ENCODE peak calls at places on chromosomes 3 and 15, in ten cellular contexts. One of them, this sample, is unnamed. For H3K27me3 and H3K36me3, the result is how much of the 10 kb centered on the place peaks cover.

GRCh38 chr3:102230057-102230456 is 204.8 kb upstream of the ZPLD1 start:
- DNase-seq in transverse colon: no peak
- DNase-seq in SK-N-SH: no peak
- DNase-seq in ovary: no peak
- DNase-seq in sigmoid colon: no peak
- DNase-seq in stomach: no peak
- DNase-seq in GM12878: no peak
- DNase-seq in H1: no peak
- DNase-seq in tibial nerve: no peak
- DNase-seq in HepG2: no peak
- DNase-seq in this sample: no peak

GRCh38 chr3:25783661-25784512 is 644 bp upstream of the NGLY1 start:
- DNase-seq in SK-N-SH: no peak
- DNase-seq in GM12878: no peak
- DNase-seq in HepG2: peak
- DNase-seq in ovary: no peak
- DNase-seq in sigmoid colon: peak
- DNase-seq in H1: no peak
- DNase-seq in transverse colon: no peak
- DNase-seq in stomach: peak
- DNase-seq in tibial nerve: no peak
- DNase-seq in this sample: peak

GRCh38 chr3:150447084-150447483 is 39.0 kb downstream of the TSC22D2 start:
- DNase-seq in sigmoid colon: no peak
- DNase-seq in GM12878: no peak
- DNase-seq in SK-N-SH: no peak
- DNase-seq in tibial nerve: no peak
- DNase-seq in stomach: no peak
- DNase-seq in H1: no peak
- DNase-seq in HepG2: no peak
- DNase-seq in transverse colon: no peak
- DNase-seq in ovary: no peak
- DNase-seq in this sample: no peak

GRCh38 chr3:126692858-126693257 is 11.2 kb upstream of the CHCHD6 start:
- DNase-seq in ovary: no peak
- DNase-seq in GM12878: no peak
- DNase-seq in stomach: no peak
- DNase-seq in H1: no peak
- DNase-seq in transverse colon: no peak
- DNase-seq in HepG2: no peak
- DNase-seq in sigmoid colon: no peak
- DNase-seq in tibial nerve: no peak
- DNase-seq in SK-N-SH: no peak
- DNase-seq in this sample: no peak

GRCh38 chr15:68431792-68432401 is at the start of gene ITGA11:
- DNase-seq in ovary: peak
- DNase-seq in sigmoid colon: peak
- DNase-seq in stomach: peak
- DNase-seq in H1: no peak
- DNase-seq in GM12878: no peak
- DNase-seq in tibial nerve: peak
- DNase-seq in HepG2: no peak
- DNase-seq in transverse colon: peak
- DNase-seq in SK-N-SH: peak
- DNase-seq in this sample: peak

GRCh38 chr3:4981688-4982494 is 2.7 kb downstream of the BHLHE40 start:
- DNase-seq in sigmoid colon: no peak
- DNase-seq in H1: no peak
- DNase-seq in stomach: no peak
- DNase-seq in HepG2: peak
- DNase-seq in transverse colon: no peak
- DNase-seq in ovary: no peak
- DNase-seq in SK-N-SH: no peak
- DNase-seq in GM12878: no peak
- DNase-seq in tibial nerve: no peak
- DNase-seq in this sample: peak

GRCh38 chr3:30263238-30263920 is 343.0 kb upstream of the TGFBR2 start:
- DNase-seq in ovary: no peak
- DNase-seq in GM12878: no peak
- DNase-seq in SK-N-SH: no peak
- DNase-seq in transverse colon: no peak
- DNase-seq in sigmoid colon: no peak
- DNase-seq in HepG2: no peak
- DNase-seq in stomach: no peak
- DNase-seq in tibial nerve: no peak
- DNase-seq in H1: no peak
- DNase-seq in this sample: no peak

GRCh38 chr3:42351221-42351620 is 59.2 kb downstream of the LYZL4 start:
- DNase-seq in stomach: no peak
- DNase-seq in H1: no peak
- DNase-seq in HepG2: no peak
- DNase-seq in ovary: no peak
- DNase-seq in sigmoid colon: no peak
- DNase-seq in GM12878: no peak
- DNase-seq in transverse colon: no peak
- DNase-seq in tibial nerve: no peak
- DNase-seq in SK-N-SH: no peak
- DNase-seq in this sample: no peak

GRCh38 chr15:66619152-66619903 is 53.5 kb upstream of the LCTL start:
- DNase-seq in sigmoid colon: peak
- DNase-seq in SK-N-SH: peak
- DNase-seq in ovary: peak
- DNase-seq in GM12878: no peak
- DNase-seq in HepG2: peak
- DNase-seq in stomach: peak
- DNase-seq in tibial nerve: peak
- DNase-seq in transverse colon: peak
- DNase-seq in H1: peak
- DNase-seq in this sample: peak

GRCh38 chr3:187850256-187851010 is 105.2 kb upstream of the BCL6 start:
- DNase-seq in HepG2: peak
- DNase-seq in SK-N-SH: no peak
- DNase-seq in stomach: no peak
- DNase-seq in H1: no peak
- DNase-seq in GM12878: no peak
- DNase-seq in transverse colon: peak
- DNase-seq in ovary: no peak
- DNase-seq in sigmoid colon: no peak
- DNase-seq in tibial nerve: peak
- DNase-seq in this sample: no peak

GRCh38 chr15:36221992-36222391 is 357.4 kb upstream of the CDIN1 start:
- DNase-seq in GM12878: no peak
- DNase-seq in stomach: no peak
- DNase-seq in HepG2: no peak
- DNase-seq in SK-N-SH: no peak
- DNase-seq in H1: no peak
- DNase-seq in ovary: no peak
- DNase-seq in tibial nerve: no peak
- DNase-seq in transverse colon: no peak
- DNase-seq in sigmoid colon: no peak
- DNase-seq in this sample: no peak

GRCh38 chr3:53161820-53162671 is 1.0 kb downstream of the PRKCD start:
- DNase-seq in H1: no peak
- DNase-seq in tibial nerve: no peak
- DNase-seq in HepG2: no peak
- DNase-seq in GM12878: no peak
- DNase-seq in transverse colon: peak
- DNase-seq in ovary: peak
- DNase-seq in stomach: no peak
- DNase-seq in sigmoid colon: no peak
- DNase-seq in SK-N-SH: peak
- DNase-seq in this sample: peak

GRCh38 chr3:115071122-115071521 is 76.0 kb downstream of the ZBTB20 start:
- DNase-seq in transverse colon: no peak
- DNase-seq in SK-N-SH: no peak
- DNase-seq in ovary: no peak
- DNase-seq in GM12878: no peak
- DNase-seq in HepG2: no peak
- DNase-seq in sigmoid colon: no peak
- DNase-seq in stomach: no peak
- DNase-seq in tibial nerve: no peak
- DNase-seq in H1: no peak
- DNase-seq in this sample: no peak

GRCh38 chr3:113242091-113242581 is 30.8 kb downstream of the BOC start:
- DNase-seq in tibial nerve: no peak
- DNase-seq in transverse colon: no peak
- DNase-seq in GM12878: no peak
- DNase-seq in HepG2: no peak
- DNase-seq in ovary: no peak
- DNase-seq in stomach: no peak
- DNase-seq in sigmoid colon: no peak
- DNase-seq in H1: no peak
- DNase-seq in SK-N-SH: no peak
- DNase-seq in this sample: no peak

GRCh38 chr3:50539887-50540286 is 27.7 kb downstream of the C3orf18 start:
- DNase-seq in ovary: no peak
- DNase-seq in GM12878: no peak
- DNase-seq in sigmoid colon: no peak
- DNase-seq in HepG2: no peak
- DNase-seq in transverse colon: no peak
- DNase-seq in H1: no peak
- DNase-seq in tibial nerve: no peak
- DNase-seq in SK-N-SH: no peak
- DNase-seq in stomach: no peak
- DNase-seq in this sample: peak

GRCh38 chr15:42152196-42152920 is 4.1 kb downstream of the PLA2G4F start:
- DNase-seq in SK-N-SH: no peak
- DNase-seq in sigmoid colon: no peak
- DNase-seq in transverse colon: peak
- DNase-seq in GM12878: no peak
- DNase-seq in H1: no peak
- DNase-seq in HepG2: no peak
- DNase-seq in tibial nerve: no peak
- DNase-seq in ovary: no peak
- DNase-seq in stomach: peak
- DNase-seq in this sample: peak
- TF ChIP-seq EP300 in SK-N-SH: no peak
- TF ChIP-seq EP300 in sigmoid colon: no peak
- TF ChIP-seq EP300 in transverse colon: peak
- TF ChIP-seq EP300 in GM12878: no peak
- TF ChIP-seq EP300 in H1: no peak
- TF ChIP-seq EP300 in HepG2: no peak
- TF ChIP-seq EP300 in tibial nerve: no peak
- TF ChIP-seq EP300 in ovary: no peak
- TF ChIP-seq EP300 in stomach: no peak
- TF ChIP-seq EP300 in this sample: no peak

GRCh38 chr15:41491889-41492288 is 1.8 kb upstream of the ITPKA start:
- DNase-seq in ovary: no peak
- DNase-seq in stomach: no peak
- DNase-seq in SK-N-SH: no peak
- DNase-seq in tibial nerve: no peak
- DNase-seq in HepG2: no peak
- DNase-seq in transverse colon: no peak
- DNase-seq in sigmoid colon: no peak
- DNase-seq in GM12878: no peak
- DNase-seq in H1: no peak
- DNase-seq in this sample: no peak

GRCh38 chr15:41494190-41494921 is 682 bp downstream of the ITPKA start:
- DNase-seq in SK-N-SH: peak
- DNase-seq in H1: no peak
- DNase-seq in transverse colon: peak
- DNase-seq in sigmoid colon: no peak
- DNase-seq in stomach: peak
- DNase-seq in tibial nerve: no peak
- DNase-seq in ovary: peak
- DNase-seq in GM12878: no peak
- DNase-seq in HepG2: peak
- DNase-seq in this sample: no peak

GRCh38 chr15:41493902-41494189 is 172 bp downstream of the ITPKA start:
- DNase-seq in HepG2: no peak
- DNase-seq in SK-N-SH: no peak
- DNase-seq in H1: no peak
- DNase-seq in GM12878: no peak
- DNase-seq in transverse colon: no peak
- DNase-seq in tibial nerve: no peak
- DNase-seq in stomach: no peak
- DNase-seq in ovary: no peak
- DNase-seq in sigmoid colon: no peak
- DNase-seq in this sample: no peak

GRCh38 chr15:41492597-41493204 is 973 bp upstream of the ITPKA start:
- DNase-seq in sigmoid colon: no peak
- DNase-seq in GM12878: no peak
- DNase-seq in H1: no peak
- DNase-seq in HepG2: no peak
- DNase-seq in ovary: no peak
- DNase-seq in stomach: no peak
- DNase-seq in tibial nerve: no peak
- DNase-seq in SK-N-SH: peak
- DNase-seq in transverse colon: no peak
- DNase-seq in this sample: no peak

GRCh38 chr15:41493205-41493901 is at the start of gene ITPKA:
- DNase-seq in GM12878: peak
- DNase-seq in tibial nerve: peak
- DNase-seq in H1: no peak
- DNase-seq in HepG2: peak
- DNase-seq in SK-N-SH: peak
- DNase-seq in sigmoid colon: peak
- DNase-seq in ovary: peak
- DNase-seq in transverse colon: peak
- DNase-seq in stomach: peak
- DNase-seq in this sample: peak
- H3K27me3 ChIP-seq in GM12878: under half
- H3K27me3 ChIP-seq in tibial nerve: under half
- H3K27me3 ChIP-seq in H1: half or more
- H3K27me3 ChIP-seq in HepG2: under half
- H3K27me3 ChIP-seq in SK-N-SH: under half
- H3K27me3 ChIP-seq in sigmoid colon: half or more
- H3K27me3 ChIP-seq in ovary: under half
- H3K27me3 ChIP-seq in transverse colon: under half
- H3K27me3 ChIP-seq in stomach: under half
- H3K27me3 ChIP-seq in this sample: under half

GRCh38 chr15:58882243-58882642 is 51.2 kb downstream of the SLTM start:
- DNase-seq in tibial nerve: no peak
- DNase-seq in ovary: no peak
- DNase-seq in HepG2: no peak
- DNase-seq in H1: no peak
- DNase-seq in SK-N-SH: no peak
- DNase-seq in transverse colon: no peak
- DNase-seq in sigmoid colon: no peak
- DNase-seq in stomach: no peak
- DNase-seq in GM12878: no peak
- DNase-seq in this sample: no peak
- H3K36me3 ChIP-seq in tibial nerve: under half
- H3K36me3 ChIP-seq in ovary: under half
- H3K36me3 ChIP-seq in HepG2: half or more
- H3K36me3 ChIP-seq in H1: half or more
- H3K36me3 ChIP-seq in SK-N-SH: half or more
- H3K36me3 ChIP-seq in transverse colon: half or more
- H3K36me3 ChIP-seq in sigmoid colon: half or more
- H3K36me3 ChIP-seq in stomach: half or more
- H3K36me3 ChIP-seq in GM12878: half or more
- H3K36me3 ChIP-seq in this sample: half or more

DNA sequence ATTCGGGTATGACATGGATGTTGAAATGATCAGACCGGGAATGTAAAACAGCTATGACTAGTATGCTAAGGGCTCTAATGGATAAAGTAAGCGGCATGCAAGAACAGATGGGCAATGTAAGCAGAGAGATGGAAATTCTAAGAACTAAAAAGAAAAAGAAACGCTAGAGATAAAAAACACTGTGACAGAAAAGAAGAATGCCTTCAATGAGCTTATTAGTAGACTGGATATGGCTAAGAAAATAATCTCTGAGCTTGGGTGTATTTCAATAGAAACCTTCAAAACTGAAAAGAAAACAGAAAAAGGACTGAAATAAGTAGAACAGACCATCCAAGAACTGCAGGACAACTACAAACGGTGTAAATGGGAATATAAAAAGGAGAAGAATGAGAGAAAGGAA is 101.2 kb downstream of the HES1 start:
- DNase-seq in transverse colon: no peak
- DNase-seq in GM12878: no peak
- DNase-seq in SK-N-SH: no peak
- DNase-seq in HepG2: no peak
- DNase-seq in stomach: no peak
- DNase-seq in ovary: no peak
- DNase-seq in H1: no peak
- DNase-seq in sigmoid colon: no peak
- DNase-seq in tibial nerve: no peak
- DNase-seq in this sample: no peak
- TF ChIP-seq EP300 in transverse colon: no peak
- TF ChIP-seq EP300 in GM12878: no peak
- TF ChIP-seq EP300 in SK-N-SH: no peak
- TF ChIP-seq EP300 in HepG2: no peak
- TF ChIP-seq EP300 in stomach: no peak
- TF ChIP-seq EP300 in ovary: no peak
- TF ChIP-seq EP300 in H1: no peak
- TF ChIP-seq EP300 in sigmoid colon: no peak
- TF ChIP-seq EP300 in tibial nerve: no peak
- TF ChIP-seq EP300 in this sample: no peak

This sample was measured in upper lobe of left lung.